ENCODE peak calls at places on chromosomes 16 and 17, in eight cellular contexts. One of them, this sample, is unnamed.

GRCh38 chr17:48718162-48718780 is 4.0 kb downstream of the PRAC1 start:
- DNase-seq in A172: no peak
- DNase-seq in activated naive CD4-positive, alpha-beta T cell treated with Interleukin-2 at 50 U/mL for 16 hours: no peak
- DNase-seq in posterior vena cava: no peak
- DNase-seq in fibroblast of mammary gland: no peak
- DNase-seq in COR-L47: no peak
- DNase-seq in astrocyte of the spinal cord: no peak
- DNase-seq in KG1: no peak
- DNase-seq in this sample: no peak

GRCh38 chr17:12415031-12415430 is 250.7 kb upstream of the MYOCD start:
- DNase-seq in astrocyte of the spinal cord: peak; percentile 80
- DNase-seq in KG1: no peak
- DNase-seq in fibroblast of mammary gland: peak; percentile 85
- DNase-seq in A172: no peak
- DNase-seq in COR-L47: no peak
- DNase-seq in activated naive CD4-positive, alpha-beta T cell treated with Interleukin-2 at 50 U/mL for 16 hours: no peak
- DNase-seq in posterior vena cava: no peak
- DNase-seq in this sample: no peak

GRCh38 chr17:48215583-48216139 is 108.1 kb downstream of the SNX11 start:
- DNase-seq in activated naive CD4-positive, alpha-beta T cell treated with Interleukin-2 at 50 U/mL for 16 hours: no peak
- DNase-seq in posterior vena cava: no peak
- DNase-seq in COR-L47: peak; percentile 42
- DNase-seq in astrocyte of the spinal cord: peak; percentile 45
- DNase-seq in A172: peak; percentile 78
- DNase-seq in KG1: no peak
- DNase-seq in fibroblast of mammary gland: peak; percentile 48
- DNase-seq in this sample: no peak

GRCh38 chr16:68227850-68228553 is 7.9 kb downstream of the ESRP2 start:
- DNase-seq in KG1: no peak
- DNase-seq in posterior vena cava: no peak
- DNase-seq in COR-L47: no peak
- DNase-seq in activated naive CD4-positive, alpha-beta T cell treated with Interleukin-2 at 50 U/mL for 16 hours: no peak
- DNase-seq in A172: no peak
- DNase-seq in astrocyte of the spinal cord: no peak
- DNase-seq in fibroblast of mammary gland: no peak
- DNase-seq in this sample: no peak

GRCh38 chr16:55233464-55233863 is 90.5 kb upstream of the IRX6 start:
- DNase-seq in posterior vena cava: no peak
- DNase-seq in astrocyte of the spinal cord: no peak
- DNase-seq in fibroblast of mammary gland: no peak
- DNase-seq in COR-L47: no peak
- DNase-seq in A172: no peak
- DNase-seq in KG1: no peak
- DNase-seq in activated naive CD4-positive, alpha-beta T cell treated with Interleukin-2 at 50 U/mL for 16 hours: no peak
- DNase-seq in this sample: no peak

GRCh38 chr17:57577751-57578607 is 167.1 kb downstream of the CCDC182 start:
- DNase-seq in astrocyte of the spinal cord: peak; percentile 71
- DNase-seq in KG1: no peak
- DNase-seq in posterior vena cava: no peak
- DNase-seq in fibroblast of mammary gland: peak; percentile 71
- DNase-seq in A172: peak; percentile 52
- DNase-seq in COR-L47: no peak
- DNase-seq in activated naive CD4-positive, alpha-beta T cell treated with Interleukin-2 at 50 U/mL for 16 hours: no peak
- DNase-seq in this sample: no peak

GRCh38 chr17:74354123-74354522 is 7.5 kb downstream of the BTBD17 start:
- DNase-seq in astrocyte of the spinal cord: no peak
- DNase-seq in activated naive CD4-positive, alpha-beta T cell treated with Interleukin-2 at 50 U/mL for 16 hours: peak; percentile 55
- DNase-seq in A172: no peak
- DNase-seq in fibroblast of mammary gland: peak; percentile 11
- DNase-seq in KG1: peak; percentile 80
- DNase-seq in COR-L47: no peak
- DNase-seq in posterior vena cava: no peak
- DNase-seq in this sample: peak; percentile 30

GRCh38 chr16:57807252-57807967 is 5.1 kb upstream of the KIFC3 start:
- DNase-seq in COR-L47: no peak
- DNase-seq in A172: peak; percentile 76
- DNase-seq in posterior vena cava: no peak
- DNase-seq in KG1: no peak
- DNase-seq in astrocyte of the spinal cord: peak; percentile 64
- DNase-seq in fibroblast of mammary gland: no peak
- DNase-seq in activated naive CD4-positive, alpha-beta T cell treated with Interleukin-2 at 50 U/mL for 16 hours: no peak
- DNase-seq in this sample: no peak

GRCh38 chr16:82726306-82726705 is 99.5 kb downstream of the CDH13 start:
- DNase-seq in A172: no peak
- DNase-seq in activated naive CD4-positive, alpha-beta T cell treated with Interleukin-2 at 50 U/mL for 16 hours: no peak
- DNase-seq in COR-L47: no peak
- DNase-seq in fibroblast of mammary gland: no peak
- DNase-seq in astrocyte of the spinal cord: no peak
- DNase-seq in KG1: no peak
- DNase-seq in posterior vena cava: no peak
- DNase-seq in this sample: no peak

GRCh38 chr16:79838860-79839259 is 238.3 kb upstream of the MAF start:
- DNase-seq in posterior vena cava: no peak
- DNase-seq in COR-L47: no peak
- DNase-seq in fibroblast of mammary gland: peak; percentile 10
- DNase-seq in activated naive CD4-positive, alpha-beta T cell treated with Interleukin-2 at 50 U/mL for 16 hours: no peak
- DNase-seq in A172: no peak
- DNase-seq in astrocyte of the spinal cord: no peak
- DNase-seq in KG1: no peak
- DNase-seq in this sample: no peak

GRCh38 chr17:61286449-61286848 is 113.2 kb upstream of the TBX2 start:
- DNase-seq in COR-L47: no peak
- DNase-seq in fibroblast of mammary gland: no peak
- DNase-seq in astrocyte of the spinal cord: no peak
- DNase-seq in KG1: no peak
- DNase-seq in activated naive CD4-positive, alpha-beta T cell treated with Interleukin-2 at 50 U/mL for 16 hours: no peak
- DNase-seq in A172: no peak
- DNase-seq in posterior vena cava: no peak
- DNase-seq in this sample: no peak

GRCh38 chr17:2179615-2180295 is 123.8 kb downstream of the SMG6 start:
- DNase-seq in activated naive CD4-positive, alpha-beta T cell treated with Interleukin-2 at 50 U/mL for 16 hours: no peak
- DNase-seq in fibroblast of mammary gland: peak; percentile 99
- DNase-seq in A172: peak; percentile 90
- DNase-seq in COR-L47: peak; percentile 60
- DNase-seq in posterior vena cava: peak; percentile 88
- DNase-seq in astrocyte of the spinal cord: peak; percentile 98
- DNase-seq in KG1: no peak
- DNase-seq in this sample: no peak

GRCh38 chr17:73586153-73586906 is 57.9 kb downstream of the SDK2 start:
- DNase-seq in fibroblast of mammary gland: no peak
- DNase-seq in KG1: no peak
- DNase-seq in A172: no peak
- DNase-seq in astrocyte of the spinal cord: no peak
- DNase-seq in COR-L47: peak; percentile 64
- DNase-seq in posterior vena cava: no peak
- DNase-seq in activated naive CD4-positive, alpha-beta T cell treated with Interleukin-2 at 50 U/mL for 16 hours: no peak
- DNase-seq in this sample: no peak

GRCh38 chr17:39700148-39700987 is 504 bp downstream of the ERBB2 start:
- DNase-seq in COR-L47: no peak
- DNase-seq in activated naive CD4-positive, alpha-beta T cell treated with Interleukin-2 at 50 U/mL for 16 hours: no peak
- DNase-seq in astrocyte of the spinal cord: peak; percentile 37
- DNase-seq in posterior vena cava: no peak
- DNase-seq in A172: no peak
- DNase-seq in KG1: no peak
- DNase-seq in fibroblast of mammary gland: no peak
- DNase-seq in this sample: no peak

GRCh38 chr17:31058958-31059357 is 35.8 kb upstream of the NF1 start:
- DNase-seq in fibroblast of mammary gland: no peak
- DNase-seq in COR-L47: no peak
- DNase-seq in A172: no peak
- DNase-seq in activated naive CD4-positive, alpha-beta T cell treated with Interleukin-2 at 50 U/mL for 16 hours: no peak
- DNase-seq in posterior vena cava: no peak
- DNase-seq in KG1: no peak
- DNase-seq in astrocyte of the spinal cord: no peak
- DNase-seq in this sample: no peak

GRCh38 chr16:70018254-70018653 is 67.1 kb downstream of the CLEC18A start:
- DNase-seq in COR-L47: peak; percentile 5
- DNase-seq in activated naive CD4-positive, alpha-beta T cell treated with Interleukin-2 at 50 U/mL for 16 hours: peak; percentile 14
- DNase-seq in A172: peak; percentile 29
- DNase-seq in astrocyte of the spinal cord: no peak
- DNase-seq in fibroblast of mammary gland: peak; percentile 30
- DNase-seq in KG1: no peak
- DNase-seq in posterior vena cava: no peak
- DNase-seq in this sample: peak; percentile 36

This sample was measured in T-helper 1 cell.